ENCODE peak calls at places on chromosomes 6 and 20, in five cellular contexts. O, R, M, E and K are unnamed samples.

GRCh38 chr20:61442718-61443117 is 190.7 kb downstream of the CDH4 start:
- DNase-seq in O (no peak), R (no peak), M (no peak), E (no peak), K (no peak)

GRCh38 chr6:157983439-157984119 is 1.9 kb downstream of the SYNJ2 start:
- DNase-seq in O (no peak), R (no peak), M (no peak), E (no peak), K (no peak)

GRCh38 chr20:3071610-3072529 is at the start of gene OXT:
- DNase-seq in O (no peak), R (peak; percentile 81), M (no peak), E (no peak), K (no peak)

GRCh38 chr6:43770417-43771209 is 602 bp downstream of the VEGFA start:
- DNase-seq in O (peak; percentile 60), R (peak; percentile 75), M (peak; percentile 87), E (peak; percentile 45), K (no peak)

GRCh38 chr6:53426544-53427270 is 78.0 kb upstream of the ELOVL5 start:
- DNase-seq in O (no peak), R (no peak), M (no peak), E (no peak), K (peak; percentile 74)

GRCh38 chr20:51354769-51355319 is 187.7 kb downstream of the NFATC2 start:
- DNase-seq in O (no peak), R (no peak), M (no peak), E (no peak), K (no peak)

GRCh38 chr20:47727909-47728361 is 57.3 kb downstream of the SULF2 start:
- DNase-seq in O (no peak), R (no peak), M (no peak), E (no peak), K (no peak)

GRCh38 chr6:134402372-134402984 is 84.6 kb upstream of the SGK1 start:
- DNase-seq in O (no peak), R (no peak), M (no peak), E (no peak), K (no peak)

GRCh38 chr6:29723666-29724588 is 693 bp downstream of the HLA-F start:
- DNase-seq in O (no peak), R (peak; percentile 80), M (no peak), E (no peak), K (no peak)

GRCh38 chr6:139334791-139335446 is 39.5 kb downstream of the CITED2 start:
- DNase-seq in O (no peak), R (no peak), M (no peak), E (no peak), K (no peak)

GRCh38 chr6:158605266-158605878 is 39.2 kb downstream of the DYNLT1 start:
- DNase-seq in O (peak; percentile 59), R (peak; percentile 91), M (peak; percentile 71), E (peak; percentile 72), K (peak; percentile 36)

GRCh38 chr6:63897952-63898351 is 262.4 kb downstream of the PHF3 start:
- DNase-seq in O (no peak), R (no peak), M (no peak), E (no peak), K (no peak)

GRCh38 chr6:159594750-159595117 is 98.3 kb downstream of the SOD2 start:
- DNase-seq in O (peak; percentile 9), R (no peak), M (no peak), E (peak; percentile 8), K (no peak)

DNA sequence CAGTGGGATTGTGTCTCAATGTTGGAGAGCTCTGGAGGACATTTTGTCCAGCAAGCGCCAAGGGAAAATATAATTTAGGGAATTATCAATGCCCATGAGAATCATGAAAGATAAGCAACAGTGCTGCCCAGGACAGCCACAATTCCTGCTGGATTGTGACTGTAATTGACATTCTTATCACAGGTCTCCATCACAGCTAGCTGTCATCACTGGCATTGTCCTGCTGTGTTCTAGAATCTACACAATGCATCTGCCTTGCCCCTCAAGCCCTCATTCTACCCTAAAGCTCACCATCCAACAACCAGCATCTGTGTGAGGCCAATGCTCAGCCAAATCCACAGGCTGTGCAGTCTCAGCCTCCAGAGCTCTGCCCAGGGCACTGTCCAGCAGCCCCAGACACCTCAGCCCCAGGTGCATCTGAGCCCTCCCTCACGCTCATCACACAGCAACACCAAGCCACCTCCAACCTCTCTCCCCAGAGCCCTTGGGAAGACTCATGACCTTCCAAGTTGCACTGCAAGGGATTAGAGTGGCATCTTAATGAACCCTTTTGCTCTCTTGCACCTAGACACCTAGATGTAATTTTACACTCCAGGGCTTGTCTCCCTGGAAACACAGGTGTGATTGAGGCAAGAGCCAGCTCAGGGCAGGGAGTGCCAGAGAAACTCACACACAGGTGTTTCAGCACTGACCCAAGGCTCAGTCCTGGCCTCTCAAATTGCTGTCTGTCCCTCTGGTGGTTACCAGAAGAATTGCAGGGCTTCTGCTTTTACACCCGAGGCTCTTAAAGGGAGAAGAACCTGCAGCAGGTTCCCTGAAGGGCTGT is 85.2 kb upstream of the PHACTR3 start:
- DNase-seq in O (peak; percentile 84), R (peak; percentile 85), M (peak; percentile 50), E (peak; percentile 73), K (no peak)
- TF ChIP-seq JUNB in O (no peak), R (no peak), M (no peak), E (no peak), K (no peak)

GRCh38 chr20:18005170-18005989 is 36.6 kb downstream of the MGME1 start:
- DNase-seq in O (no peak), R (no peak), M (no peak), E (no peak), K (peak; percentile 66)
- TF ChIP-seq REST in O (no peak), R (no peak), M (no peak), E (no peak), K (no peak)

DNA sequence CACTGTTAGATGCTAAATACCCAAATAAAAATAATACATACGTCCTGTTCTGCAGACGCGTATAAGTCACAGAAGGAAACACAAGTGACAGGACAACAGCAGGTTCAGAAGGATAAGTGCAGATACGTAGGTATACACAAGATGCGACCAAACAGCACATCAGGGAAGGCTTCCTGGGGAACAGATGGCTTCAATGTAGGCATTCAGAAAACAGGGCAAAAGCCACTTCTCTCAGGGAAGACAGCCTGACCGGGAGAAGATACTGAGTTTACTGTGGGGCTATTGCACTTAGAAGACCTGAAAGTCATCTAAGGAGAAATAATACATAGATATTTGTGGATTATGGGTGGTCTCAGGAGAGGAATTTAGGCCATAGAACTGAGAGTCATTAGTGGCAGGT is 1.9 kb downstream of the HLA-DPA1 start:
- DNase-seq in O (no peak), R (no peak), M (no peak), E (no peak), K (no peak)
- TF ChIP-seq JUNB in O (no peak), R (no peak), M (no peak), E (no peak), K (no peak)

GRCh38 chr20:1817577-1818211 is 77.5 kb upstream of the SIRPA start:
- DNase-seq in O (no peak), R (no peak), M (no peak), E (no peak), K (no peak)
- TF ChIP-seq REST in O (no peak), R (no peak), M (no peak), E (no peak), K (no peak)

DNA sequence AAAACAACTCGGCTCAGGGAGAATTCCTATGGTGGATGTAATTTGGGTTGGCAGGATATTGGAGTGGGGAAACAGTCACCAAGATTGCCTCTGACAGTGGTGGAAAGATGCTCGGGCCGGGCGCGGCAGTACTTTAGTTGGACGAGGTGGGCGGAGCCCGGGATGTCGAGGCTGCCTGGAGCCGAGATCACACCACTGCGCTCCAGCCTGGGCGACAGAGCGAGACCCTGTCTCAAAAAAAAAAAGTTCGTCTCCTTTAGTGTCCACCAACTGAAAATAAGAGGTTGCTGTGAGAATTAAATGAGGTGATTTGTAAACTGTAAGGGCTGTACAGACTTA is 636 bp downstream of the NOL7 start:
- DNase-seq in O (peak; percentile 13), R (peak; percentile 56), M (peak; percentile 79), E (no peak), K (no peak)
- TF ChIP-seq JUNB in O (no peak), R (no peak), M (no peak), E (no peak), K (no peak)

GRCh38 chr20:57264908-57265648 is 1.4 kb downstream of the BMP7 start:
- DNase-seq in O (no peak), R (peak; percentile 71), M (no peak), E (no peak), K (no peak)
- TF ChIP-seq REST in O (no peak), R (no peak), M (no peak), E (no peak), K (no peak)

GRCh38 chr20:21133917-21134622 is 8.2 kb downstream of the KIZ start:
- DNase-seq in O (no peak), R (no peak), M (no peak), E (no peak), K (no peak)

GRCh38 chr20:21133404-21133803 is 7.5 kb downstream of the KIZ start:
- DNase-seq in O (no peak), R (no peak), M (no peak), E (no peak), K (no peak)

GRCh38 chr20:21134883-21135493 is 9.1 kb downstream of the KIZ start:
- DNase-seq in O (no peak), R (no peak), M (no peak), E (peak; percentile 100), K (no peak)

GRCh38 chr20:21137078-21137477 is 11.2 kb downstream of the KIZ start:
- DNase-seq in O (no peak), R (no peak), M (no peak), E (no peak), K (no peak)

DNA sequence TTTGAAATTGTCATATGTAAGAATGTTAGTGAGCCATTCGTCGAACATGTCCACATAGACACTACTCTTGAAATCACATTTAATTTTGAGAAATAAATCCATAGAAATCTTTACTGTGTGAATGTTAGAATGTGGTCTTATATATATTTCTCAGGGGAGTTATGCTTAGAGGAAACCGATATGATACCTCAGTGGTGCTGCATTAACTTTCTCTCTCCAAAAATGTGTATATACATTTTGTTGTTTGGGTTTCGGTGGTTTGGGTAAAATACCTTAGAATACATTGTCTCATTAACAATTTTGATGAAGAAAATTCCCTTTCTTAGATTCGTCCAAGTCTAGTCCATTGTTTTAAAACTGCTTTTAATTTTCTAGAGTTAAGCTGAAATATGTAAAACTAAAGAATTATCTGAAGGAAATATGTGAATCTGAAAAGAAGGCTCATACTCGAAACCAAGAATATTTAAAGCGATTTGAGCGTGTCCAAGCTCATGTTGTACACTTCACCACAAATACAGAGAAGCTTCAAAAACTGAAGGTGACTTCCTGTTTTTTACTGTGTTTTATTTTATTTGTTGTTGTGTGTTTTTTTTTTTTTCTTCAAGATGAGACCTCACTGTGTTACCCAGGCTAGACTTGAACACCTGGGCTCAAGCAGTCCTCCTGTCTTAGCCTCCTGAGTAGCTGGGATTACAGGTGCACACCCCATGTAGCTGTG is 10.3 kb downstream of the KIZ start:
- DNase-seq in O (no peak), R (no peak), M (no peak), E (no peak), K (no peak)
- TF ChIP-seq JUNB in O (no peak), R (no peak), M (no peak), E (no peak), K (no peak)

GRCh38 chr6:125846292-125847024 is 55.7 kb downstream of the NCOA7 start:
- DNase-seq in O (no peak), R (no peak), M (no peak), E (peak; percentile 20), K (no peak)
- TF ChIP-seq REST in O (no peak), R (no peak), M (no peak), E (no peak), K (no peak)

DNA sequence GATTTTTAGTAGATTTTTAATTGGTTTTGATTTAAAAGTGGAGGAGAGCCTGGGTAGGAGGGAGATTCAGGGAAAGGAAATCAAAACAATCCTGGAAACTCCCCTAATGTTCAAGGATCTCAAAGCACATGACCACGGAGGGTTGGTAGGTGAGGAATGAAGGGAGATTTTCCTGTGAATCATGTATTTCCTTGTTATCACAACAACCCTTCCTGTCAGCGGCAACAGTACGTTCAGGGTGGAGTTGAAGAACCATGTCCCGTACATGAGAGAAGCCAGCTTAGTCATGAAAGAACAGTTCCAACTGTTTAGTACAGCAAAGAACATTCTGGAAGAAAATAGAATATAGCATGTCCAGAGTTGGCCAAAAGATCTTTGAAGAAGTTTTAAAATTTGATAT is 79.4 kb upstream of the SCAF8 start:
- DNase-seq in O (peak; percentile 13), R (no peak), M (no peak), E (no peak), K (no peak)
- TF ChIP-seq JUNB in O (no peak), R (no peak), M (no peak), E (no peak), K (no peak)